ENCODE peak calls at places on chromosomes 1 and 21, in four cellular contexts. Z is sigmoid colon, B is breast epithelium, K is upper lobe of left lung. N is an unnamed sample.

GRCh38 chr1:184212649-184213314 is 161.3 kb downstream of the TSEN15 start:
- DNase-seq in Z (no peak), B (no peak), K (peak; percentile 57), N (no peak)

GRCh38 chr1:34425785-34426184 is 249.1 kb downstream of the C1orf94 start:
- DNase-seq in Z (no peak), B (no peak), K (no peak), N (no peak)

GRCh38 chr1:237309595-237310118 is 267.7 kb downstream of the RYR2 start:
- DNase-seq in Z (no peak), B (no peak), K (no peak), N (no peak)

GRCh38 chr1:110631836-110632620 is 25.9 kb upstream of the KCNA2 start:
- DNase-seq in Z (no peak), B (no peak), K (no peak), N (no peak)

GRCh38 chr1:230056098-230056497 is 10.9 kb upstream of the GALNT2 start:
- DNase-seq in Z (no peak), B (no peak), K (no peak), N (no peak)

GRCh38 chr1:78069784-78070183 is 24.0 kb downstream of the GIPC2 start:
- DNase-seq in Z (no peak), B (no peak), K (no peak), N (no peak)

GRCh38 chr1:23699280-23700179 is 7.9 kb downstream of the RPL11 start:
- DNase-seq in Z (no peak), B (no peak), K (no peak), N (no peak)

GRCh38 chr1:152188673-152189591 is 29.9 kb upstream of the RPTN start:
- DNase-seq in Z (peak; percentile 86), B (peak; percentile 83), K (peak; percentile 83), N (peak; percentile 86)

GRCh38 chr21:15441060-15441493 is 288.7 kb upstream of the USP25 start:
- DNase-seq in Z (no peak), B (no peak), K (no peak), N (no peak)
- TF ChIP-seq CTCF in Z (no peak), B (no peak), K (no peak), N (no peak)

GRCh38 chr1:91783423-91784162 is 102.4 kb downstream of the TGFBR3 start:
- DNase-seq in Z (no peak), B (no peak), K (no peak), N (no peak)
- TF ChIP-seq POLR2AphosphoS5 in Z (no peak), B (no peak), K (no peak), N (no peak)

GRCh38 chr1:235108185-235108593 is 20.4 kb downstream of the TOMM20 start:
- DNase-seq in Z (no peak), B (no peak), K (no peak), N (no peak)
- TF ChIP-seq POLR2A in Z (no peak), B (no peak), K (no peak), N (no peak)

GRCh38 chr1:83583351-83584014 is 415.4 kb downstream of the TTLL7 start:
- DNase-seq in Z (no peak), B (no peak), K (no peak), N (no peak)
- TF ChIP-seq CTCF in Z (no peak), B (no peak), K (peak; percentile 20), N (no peak)

GRCh38 chr1:84253041-84253440 is 48.5 kb upstream of the SAMD13 start:
- DNase-seq in Z (no peak), B (no peak), K (no peak), N (no peak)

GRCh38 chr1:84253891-84254290 is 47.6 kb upstream of the SAMD13 start:
- DNase-seq in Z (peak; percentile 65), B (no peak), K (peak; percentile 75), N (no peak)

GRCh38 chr1:84257617-84258016 is 43.9 kb upstream of the SAMD13 start:
- DNase-seq in Z (no peak), B (no peak), K (no peak), N (no peak)

GRCh38 chr1:84255586-84255985 is 45.9 kb upstream of the SAMD13 start:
- DNase-seq in Z (no peak), B (no peak), K (no peak), N (no peak)

GRCh38 chr1:84254703-84255238 is 46.7 kb upstream of the SAMD13 start:
- DNase-seq in Z (no peak), B (no peak), K (no peak), N (no peak)
- TF ChIP-seq POLR2AphosphoS5 in Z (no peak), B (no peak), K (no peak), N (no peak)